ENCODE peak calls at places on chromosomes 16 and 17, in four cellular contexts. X, C, H and J are unnamed samples.

GRCh38 chr17:60745544-60745943 is 67.9 kb downstream of the BCAS3 start:
- DNase-seq in X (no peak), C (no peak), H (no peak), J (no peak)

GRCh38 chr17:62702746-62703268 is 75.3 kb downstream of the MRC2 start:
- DNase-seq in X (no peak), C (no peak), H (no peak), J (no peak)

GRCh38 chr17:46916211-46916610 is 6.7 kb upstream of the GOSR2 start:
- DNase-seq in X (no peak), C (no peak), H (no peak), J (no peak)

GRCh38 chr17:34624767-34625389 is 45.5 kb downstream of the TMEM132E start:
- DNase-seq in X (no peak), C (no peak), H (no peak), J (no peak)

GRCh38 chr16:31390504-31391043 is 2.6 kb upstream of the ITGAD start:
- DNase-seq in X (no peak), C (no peak), H (no peak), J (no peak)

GRCh38 chr16:60414617-60415016 is 1621.6 kb downstream of the CDH8 start:
- DNase-seq in X (no peak), C (no peak), H (no peak), J (no peak)

GRCh38 chr16:20901441-20902112 is 1.0 kb downstream of the LYRM1 start:
- DNase-seq in X (no peak), C (peak), H (peak), J (peak)

GRCh38 chr17:58968662-58969061 is 138.0 kb downstream of the TRIM37 start:
- DNase-seq in X (no peak), C (no peak), H (peak), J (no peak)

GRCh38 chr17:29393451-29393850 is 3.3 kb downstream of the TAOK1 start:
- DNase-seq in X (no peak), C (no peak), H (no peak), J (no peak)

GRCh38 chr16:85984947-85985451 is 86.0 kb downstream of the IRF8 start:
- DNase-seq in X (no peak), C (no peak), H (no peak), J (no peak)

GRCh38 chr16:81399909-81400308 is 44.7 kb upstream of the CMIP start:
- DNase-seq in X (no peak), C (no peak), H (no peak), J (no peak)

GRCh38 chr16:21940570-21940969 is 12.6 kb upstream of the UQCRC2 start:
- DNase-seq in X (no peak), C (no peak), H (no peak), J (no peak)

GRCh38 chr16:86480444-86480843 is 29.9 kb upstream of the FOXF1 start:
- DNase-seq in X (no peak), C (no peak), H (no peak), J (no peak)

GRCh38 chr17:40192961-40193360 is 15.7 kb downstream of the RAPGEFL1 start:
- DNase-seq in X (no peak), C (no peak), H (no peak), J (no peak)

GRCh38 chr17:57784226-57784895 is 39.3 kb upstream of the CCDC182 start:
- DNase-seq in X (no peak), C (no peak), H (no peak), J (no peak)

GRCh38 chr17:42679492-42680330 is 1.9 kb downstream of the CCR10 start:
- DNase-seq in X (peak), C (no peak), H (peak), J (peak)

GRCh38 chr16:59597269-59597668 is 863.2 kb upstream of the GOT2 start:
- DNase-seq in X (no peak), C (no peak), H (no peak), J (no peak)

GRCh38 chr17:78828470-78829185 is 12.0 kb downstream of the USP36 start:
- DNase-seq in X (no peak), C (no peak), H (no peak), J (no peak)

GRCh38 chr16:89990799-89991198 is 28.5 kb downstream of the DBNDD1 start:
- DNase-seq in X (no peak), C (no peak), H (no peak), J (no peak)

GRCh38 chr16:81723098-81723723 is 55.9 kb upstream of the PLCG2 start:
- DNase-seq in X (no peak), C (peak), H (peak), J (peak)

GRCh38 chr17:73551756-73552155 is 92.5 kb downstream of the SDK2 start:
- DNase-seq in X (no peak), C (no peak), H (peak), J (no peak)

GRCh38 chr16:87854053-87854906 is 15.0 kb downstream of the SLC7A5 start:
- DNase-seq in X (no peak), C (no peak), H (no peak), J (peak)

GRCh38 chr16:67326472-67327309 is at the start of the genes KCTD19 and LRRC36:
- DNase-seq in X (no peak), C (no peak), H (peak), J (peak)

GRCh38 chr16:10552998-10553491 is 27.4 kb downstream of the EMP2 start:
- DNase-seq in X (no peak), C (no peak), H (no peak), J (no peak)

GRCh38 chr17:19769946-19770652 is 22.0 kb upstream of the ALDH3A1 start:
- DNase-seq in X (no peak), C (no peak), H (no peak), J (no peak)

GRCh38 chr16:24850289-24850931 is 4.6 kb downstream of the SLC5A11 start:
- DNase-seq in X (no peak), C (no peak), H (no peak), J (no peak)

GRCh38 chr16:68744744-68745280 is 7.7 kb downstream of the CDH1 start:
- DNase-seq in X (no peak), C (no peak), H (peak), J (no peak)

GRCh38 chr17:27354051-27354490 is 60.2 kb downstream of the WSB1 start:
- DNase-seq in X (no peak), C (no peak), H (no peak), J (no peak)

GRCh38 chr17:31200287-31200686 is 96.8 kb downstream of the OMG start:
- DNase-seq in X (no peak), C (no peak), H (no peak), J (no peak)

GRCh38 chr17:40564883-40565744 is at the start of gene CCR7:
- DNase-seq in X (peak), C (no peak), H (no peak), J (peak)

GRCh38 chr16:81446318-81447275 is 2.0 kb downstream of the CMIP start:
- DNase-seq in X (no peak), C (no peak), H (no peak), J (peak)

GRCh38 chr17:15341385-15341849 is at the start of gene TEKT3:
- DNase-seq in X (no peak), C (no peak), H (no peak), J (no peak)

GRCh38 chr17:17042851-17043667 is 802 bp downstream of the MPRIP start:
- DNase-seq in X (no peak), C (no peak), H (no peak), J (peak)

GRCh38 chr17:76725580-76726230 is 701 bp downstream of the JMJD6 start:
- DNase-seq in X (peak), C (no peak), H (peak), J (peak)

GRCh38 chr17:62778990-62779681 is 29.0 kb downstream of the MARCHF10 start:
- DNase-seq in X (peak), C (peak), H (peak), J (no peak)

GRCh38 chr16:8407351-8407750 is 183.0 kb downstream of the TMEM114 start:
- DNase-seq in X (no peak), C (no peak), H (no peak), J (no peak)

GRCh38 chr17:74244543-74244942 is 29.5 kb upstream of the DNAI2 start:
- DNase-seq in X (no peak), C (no peak), H (no peak), J (no peak)

GRCh38 chr17:46894476-46895151 is 28.3 kb upstream of the GOSR2 start:
- DNase-seq in X (no peak), C (no peak), H (no peak), J (no peak)

GRCh38 chr17:1709971-1710806 is at the start of gene TLCD2:
- DNase-seq in X (no peak), C (no peak), H (no peak), J (no peak)

GRCh38 chr17:44241104-44241503 is 21.6 kb upstream of the UBTF start:
- DNase-seq in X (no peak), C (no peak), H (no peak), J (no peak)